ENCODE peak calls at places on chromosomes 2 and 18, in ten cellular contexts. One of them, this sample, is unnamed. For H3K9me3 and H3K4me1, the result is how much of the 10 kb centered on the place peaks cover.

GRCh38 chr2:104930739-104931138 is 76.8 kb downstream of the POU3F3 start:
- DNase-seq in heart right ventricle: no peak
- DNase-seq in adrenal gland: no peak
- DNase-seq in testis: no peak
- DNase-seq in A549: no peak
- DNase-seq in RWPE2: no peak
- DNase-seq in PC-3: no peak
- DNase-seq in colonic mucosa: no peak
- DNase-seq in heart left ventricle: no peak
- DNase-seq in astrocyte: no peak
- DNase-seq in this sample: no peak

GRCh38 chr2:156192468-156192867 is 140.1 kb downstream of the NR4A2 start:
- DNase-seq in heart right ventricle: no peak
- DNase-seq in adrenal gland: no peak
- DNase-seq in testis: no peak
- DNase-seq in A549: no peak
- DNase-seq in RWPE2: no peak
- DNase-seq in PC-3: no peak
- DNase-seq in colonic mucosa: no peak
- DNase-seq in heart left ventricle: no peak
- DNase-seq in astrocyte: no peak
- DNase-seq in this sample: no peak

GRCh38 chr2:230130668-230131364 is 62.1 kb upstream of the SLC16A14 start:
- DNase-seq in heart right ventricle: peak
- DNase-seq in adrenal gland: peak
- DNase-seq in testis: peak
- DNase-seq in A549: no peak
- DNase-seq in RWPE2: no peak
- DNase-seq in PC-3: no peak
- DNase-seq in colonic mucosa: peak
- DNase-seq in heart left ventricle: peak
- DNase-seq in astrocyte: peak
- DNase-seq in this sample: no peak

GRCh38 chr2:150371066-150371812 is 116.2 kb downstream of the RND3 start:
- DNase-seq in heart right ventricle: no peak
- DNase-seq in adrenal gland: no peak
- DNase-seq in testis: no peak
- DNase-seq in A549: no peak
- DNase-seq in RWPE2: no peak
- DNase-seq in PC-3: no peak
- DNase-seq in colonic mucosa: peak
- DNase-seq in heart left ventricle: no peak
- DNase-seq in astrocyte: no peak
- DNase-seq in this sample: no peak

GRCh38 chr18:7754725-7755181 is 187.6 kb downstream of the PTPRM start:
- DNase-seq in heart right ventricle: no peak
- DNase-seq in adrenal gland: no peak
- DNase-seq in testis: no peak
- DNase-seq in A549: peak
- DNase-seq in RWPE2: no peak
- DNase-seq in PC-3: no peak
- DNase-seq in colonic mucosa: no peak
- DNase-seq in heart left ventricle: peak
- DNase-seq in astrocyte: no peak
- DNase-seq in this sample: no peak

GRCh38 chr18:59388180-59388579 is 29.1 kb upstream of the LMAN1 start:
- DNase-seq in heart right ventricle: no peak
- DNase-seq in adrenal gland: no peak
- DNase-seq in testis: no peak
- DNase-seq in A549: no peak
- DNase-seq in RWPE2: no peak
- DNase-seq in PC-3: no peak
- DNase-seq in colonic mucosa: no peak
- DNase-seq in heart left ventricle: no peak
- DNase-seq in astrocyte: no peak
- DNase-seq in this sample: no peak

GRCh38 chr2:10297950-10298349 is 4.8 kb upstream of the HPCAL1 start:
- DNase-seq in heart right ventricle: peak
- DNase-seq in adrenal gland: peak
- DNase-seq in testis: no peak
- DNase-seq in A549: peak
- DNase-seq in RWPE2: no peak
- DNase-seq in PC-3: peak
- DNase-seq in colonic mucosa: no peak
- DNase-seq in heart left ventricle: peak
- DNase-seq in astrocyte: peak
- DNase-seq in this sample: peak

GRCh38 chr18:57441395-57441794 is 6.2 kb downstream of the ONECUT2 start:
- DNase-seq in heart right ventricle: no peak
- DNase-seq in adrenal gland: no peak
- DNase-seq in testis: no peak
- DNase-seq in A549: no peak
- DNase-seq in RWPE2: no peak
- DNase-seq in PC-3: no peak
- DNase-seq in colonic mucosa: no peak
- DNase-seq in heart left ventricle: no peak
- DNase-seq in astrocyte: peak
- DNase-seq in this sample: no peak

GRCh38 chr2:113219889-113220641 is 46.3 kb downstream of the PSD4 start:
- DNase-seq in heart right ventricle: peak
- DNase-seq in adrenal gland: peak
- DNase-seq in testis: peak
- DNase-seq in A549: peak
- DNase-seq in RWPE2: no peak
- DNase-seq in PC-3: peak
- DNase-seq in colonic mucosa: peak
- DNase-seq in heart left ventricle: peak
- DNase-seq in astrocyte: no peak
- DNase-seq in this sample: no peak

GRCh38 chr18:49797995-49798394 is 15.3 kb downstream of the ACAA2 start:
- DNase-seq in heart right ventricle: no peak
- DNase-seq in adrenal gland: no peak
- DNase-seq in testis: no peak
- DNase-seq in A549: no peak
- DNase-seq in RWPE2: no peak
- DNase-seq in PC-3: no peak
- DNase-seq in colonic mucosa: no peak
- DNase-seq in heart left ventricle: no peak
- DNase-seq in astrocyte: no peak
- DNase-seq in this sample: no peak

GRCh38 chr2:17518212-17519154 is at the start of gene RAD51AP2:
- DNase-seq in heart right ventricle: peak
- DNase-seq in adrenal gland: peak
- DNase-seq in testis: peak
- DNase-seq in A549: peak
- DNase-seq in RWPE2: peak
- DNase-seq in PC-3: no peak
- DNase-seq in colonic mucosa: peak
- DNase-seq in heart left ventricle: peak
- DNase-seq in astrocyte: peak
- DNase-seq in this sample: no peak

GRCh38 chr2:196083601-196084000 is 15.0 kb upstream of the DNAH7 start:
- DNase-seq in heart right ventricle: no peak
- DNase-seq in adrenal gland: no peak
- DNase-seq in testis: no peak
- DNase-seq in A549: no peak
- DNase-seq in RWPE2: no peak
- DNase-seq in PC-3: no peak
- DNase-seq in colonic mucosa: no peak
- DNase-seq in heart left ventricle: no peak
- DNase-seq in astrocyte: no peak
- DNase-seq in this sample: no peak

GRCh38 chr2:62447411-62447810 is 58.6 kb downstream of the TMEM17 start:
- DNase-seq in heart right ventricle: no peak
- DNase-seq in adrenal gland: no peak
- DNase-seq in testis: no peak
- DNase-seq in A549: no peak
- DNase-seq in RWPE2: no peak
- DNase-seq in PC-3: peak
- DNase-seq in colonic mucosa: no peak
- DNase-seq in heart left ventricle: no peak
- DNase-seq in astrocyte: no peak
- DNase-seq in this sample: no peak

GRCh38 chr18:5556317-5556974 is 12.6 kb upstream of the EPB41L3 start:
- DNase-seq in heart right ventricle: peak
- DNase-seq in adrenal gland: peak
- DNase-seq in testis: no peak
- DNase-seq in A549: no peak
- DNase-seq in RWPE2: no peak
- DNase-seq in PC-3: no peak
- DNase-seq in colonic mucosa: no peak
- DNase-seq in heart left ventricle: peak
- DNase-seq in astrocyte: peak
- DNase-seq in this sample: no peak

GRCh38 chr2:161327582-161327981 is 19.4 kb downstream of the PSMD14 start:
- DNase-seq in heart right ventricle: no peak
- DNase-seq in adrenal gland: no peak
- DNase-seq in testis: no peak
- DNase-seq in A549: no peak
- DNase-seq in RWPE2: no peak
- DNase-seq in PC-3: no peak
- DNase-seq in colonic mucosa: no peak
- DNase-seq in heart left ventricle: no peak
- DNase-seq in astrocyte: no peak
- DNase-seq in this sample: no peak

GRCh38 chr2:213284105-213285090 is at the start of gene SPAG16:
- DNase-seq in heart right ventricle: peak
- DNase-seq in adrenal gland: peak
- DNase-seq in testis: peak
- DNase-seq in A549: peak
- DNase-seq in RWPE2: peak
- DNase-seq in PC-3: peak
- DNase-seq in colonic mucosa: peak
- DNase-seq in heart left ventricle: peak
- DNase-seq in astrocyte: peak
- DNase-seq in this sample: peak

GRCh38 chr2:109063326-109063670 is 65.7 kb upstream of the SH3RF3 start:
- DNase-seq in heart right ventricle: no peak
- DNase-seq in adrenal gland: no peak
- DNase-seq in testis: no peak
- DNase-seq in A549: no peak
- DNase-seq in RWPE2: no peak
- DNase-seq in PC-3: peak
- DNase-seq in colonic mucosa: no peak
- DNase-seq in heart left ventricle: no peak
- DNase-seq in astrocyte: no peak
- DNase-seq in this sample: no peak

GRCh38 chr2:89781962-89782361 is 1090.5 kb downstream of the RPIA start:
- DNase-seq in heart right ventricle: no peak
- DNase-seq in adrenal gland: no peak
- DNase-seq in testis: no peak
- DNase-seq in A549: no peak
- DNase-seq in RWPE2: no peak
- DNase-seq in PC-3: no peak
- DNase-seq in colonic mucosa: no peak
- DNase-seq in heart left ventricle: no peak
- DNase-seq in astrocyte: no peak
- DNase-seq in this sample: no peak
- H3K9me3 ChIP-seq in heart right ventricle: under half
- H3K9me3 ChIP-seq in adrenal gland: under half
- H3K9me3 ChIP-seq in testis: under half
- H3K9me3 ChIP-seq in A549: under half
- H3K9me3 ChIP-seq in RWPE2: under half
- H3K9me3 ChIP-seq in PC-3: half or more
- H3K9me3 ChIP-seq in colonic mucosa: under half
- H3K9me3 ChIP-seq in heart left ventricle: half or more
- H3K9me3 ChIP-seq in astrocyte: half or more
- H3K9me3 ChIP-seq in this sample: under half

DNA sequence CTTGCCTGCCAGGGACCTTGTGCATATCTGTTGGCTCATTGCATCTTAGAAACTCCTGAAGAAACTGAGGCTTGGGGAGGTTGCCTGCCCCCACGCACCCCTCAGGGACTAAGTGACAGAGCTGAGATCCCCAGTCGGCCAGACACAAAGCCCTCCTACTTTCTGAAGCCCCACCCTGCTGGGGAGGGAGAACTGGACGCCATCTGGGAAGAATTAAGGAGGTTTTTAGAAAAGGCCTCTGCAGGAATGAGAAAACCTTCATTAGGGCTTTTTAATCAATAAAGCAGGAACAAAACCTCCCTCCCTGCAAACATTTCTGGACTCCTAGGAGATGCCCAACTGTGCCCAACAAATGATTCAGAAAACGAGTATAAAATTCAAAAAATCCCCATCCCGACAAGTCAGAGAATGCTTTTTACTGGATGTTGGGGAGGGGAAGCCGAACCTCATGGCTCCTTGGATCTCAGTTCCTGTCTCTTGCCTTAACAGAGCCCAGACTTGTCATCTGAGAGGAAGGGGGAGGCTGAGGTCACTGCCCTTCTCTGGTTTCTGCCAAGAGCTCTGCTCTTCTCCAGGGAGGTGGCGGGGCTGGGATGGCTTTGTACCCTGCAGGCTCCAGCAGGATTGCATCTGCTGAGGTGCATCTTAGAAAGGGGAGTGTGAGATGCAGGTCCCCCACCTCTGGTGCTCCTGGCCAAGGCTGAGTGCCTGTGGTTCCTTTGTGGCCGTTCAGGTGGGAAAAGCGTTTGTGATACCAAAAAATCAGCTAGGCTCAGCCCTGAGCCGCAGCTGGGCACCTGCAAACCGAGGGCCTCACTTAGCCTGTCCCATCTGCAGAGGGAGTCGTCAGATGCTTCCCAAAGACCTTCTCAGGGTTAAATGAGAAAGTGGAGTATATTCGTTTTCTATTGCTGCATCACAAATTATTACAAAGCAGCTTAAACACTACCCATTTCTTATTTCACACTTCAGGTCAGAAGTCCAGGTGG is 142.4 kb downstream of the ZFP36L2 start:
- DNase-seq in heart right ventricle: peak
- DNase-seq in adrenal gland: peak
- DNase-seq in testis: peak
- DNase-seq in A549: no peak
- DNase-seq in RWPE2: no peak
- DNase-seq in PC-3: peak
- DNase-seq in colonic mucosa: no peak
- DNase-seq in heart left ventricle: peak
- DNase-seq in astrocyte: peak
- DNase-seq in this sample: no peak
- H3K4me1 ChIP-seq in heart right ventricle: half or more
- H3K4me1 ChIP-seq in adrenal gland: under half
- H3K4me1 ChIP-seq in testis: half or more
- H3K4me1 ChIP-seq in A549: half or more
- H3K4me1 ChIP-seq in RWPE2: half or more
- H3K4me1 ChIP-seq in PC-3: half or more
- H3K4me1 ChIP-seq in colonic mucosa: under half
- H3K4me1 ChIP-seq in heart left ventricle: half or more
- H3K4me1 ChIP-seq in astrocyte: half or more
- H3K4me1 ChIP-seq in this sample: under half

GRCh38 chr2:192347542-192347941 is 152.8 kb upstream of the TMEFF2 start:
- DNase-seq in heart right ventricle: no peak
- DNase-seq in adrenal gland: no peak
- DNase-seq in testis: no peak
- DNase-seq in A549: no peak
- DNase-seq in RWPE2: no peak
- DNase-seq in PC-3: no peak
- DNase-seq in colonic mucosa: no peak
- DNase-seq in heart left ventricle: no peak
- DNase-seq in astrocyte: no peak
- DNase-seq in this sample: no peak
- H3K27ac ChIP-seq in heart right ventricle: no peak
- H3K27ac ChIP-seq in adrenal gland: no peak
- H3K27ac ChIP-seq in testis: no peak
- H3K27ac ChIP-seq in A549: no peak
- H3K27ac ChIP-seq in RWPE2: no peak
- H3K27ac ChIP-seq in PC-3: no peak
- H3K27ac ChIP-seq in colonic mucosa: no peak
- H3K27ac ChIP-seq in heart left ventricle: no peak
- H3K27ac ChIP-seq in astrocyte: no peak
- H3K27ac ChIP-seq in this sample: no peak

GRCh38 chr2:204407209-204408070 is 137.8 kb upstream of the PARD3B start:
- DNase-seq in heart right ventricle: no peak
- DNase-seq in adrenal gland: no peak
- DNase-seq in testis: no peak
- DNase-seq in A549: peak
- DNase-seq in RWPE2: no peak
- DNase-seq in PC-3: peak
- DNase-seq in colonic mucosa: no peak
- DNase-seq in heart left ventricle: no peak
- DNase-seq in astrocyte: peak
- DNase-seq in this sample: no peak
- H3K9me3 ChIP-seq in heart right ventricle: under half
- H3K9me3 ChIP-seq in adrenal gland: under half
- H3K9me3 ChIP-seq in testis: under half
- H3K9me3 ChIP-seq in A549: under half
- H3K9me3 ChIP-seq in RWPE2: under half
- H3K9me3 ChIP-seq in PC-3: under half
- H3K9me3 ChIP-seq in colonic mucosa: under half
- H3K9me3 ChIP-seq in heart left ventricle: under half
- H3K9me3 ChIP-seq in astrocyte: under half
- H3K9me3 ChIP-seq in this sample: under half